ENCODE peak calls at places on chromosomes 4 and X, in five cellular contexts. K is RPMI7951, Y is left lobe of liver, D is psoas muscle, Q is NCI-H82. I is an unnamed sample.

GRCh38 chr4:74934822-74935326 is 2.0 kb downstream of the PARM1 start:
- DNase-seq in K (no peak), Y (no peak), D (no peak), Q (peak; percentile 58), I (no peak)

GRCh38 chrX:80139564-80139963 is 125.0 kb downstream of the TBX22 start:
- DNase-seq in K (no peak), Y (no peak), D (no peak), Q (no peak), I (no peak)

GRCh38 chr4:113057891-113058290 is 8.4 kb downstream of the ANK2 start:
- DNase-seq in K (peak; percentile 29), Y (no peak), D (no peak), Q (no peak), I (no peak)

GRCh38 chr4:56271121-56271520 is 116.2 kb downstream of the AASDH start:
- DNase-seq in K (no peak), Y (no peak), D (no peak), Q (no peak), I (no peak)

GRCh38 chr4:85381968-85382367 is 93.0 kb upstream of the ARHGAP24 start:
- DNase-seq in K (no peak), Y (no peak), D (no peak), Q (no peak), I (no peak)

GRCh38 chr4:84917869-84918600 is 48.5 kb downstream of the WDFY3 start:
- DNase-seq in K (no peak), Y (no peak), D (no peak), Q (no peak), I (no peak)

GRCh38 chrX:44017726-44018125 is 44.5 kb upstream of the NDP start:
- DNase-seq in K (peak; percentile 32), Y (no peak), D (no peak), Q (no peak), I (no peak)

GRCh38 chrX:16882188-16882587 is 12.0 kb upstream of the RBBP7 start:
- DNase-seq in K (peak; percentile 29), Y (peak; percentile 55), D (peak; percentile 37), Q (peak; percentile 50), I (peak; percentile 51)

GRCh38 chr4:72377491-72378194 is 191.4 kb downstream of the ADAMTS3 start:
- DNase-seq in K (no peak), Y (no peak), D (no peak), Q (no peak), I (no peak)

GRCh38 chrX:66684196-66684595 is 45.3 kb upstream of the EDA2R start:
- DNase-seq in K (peak; percentile 1), Y (no peak), D (no peak), Q (no peak), I (no peak)

I was measured in stomach.